ENCODE peak calls at places on chromosomes 6 and 20, in six cellular contexts. N, E, F, M, C and D are unnamed samples.

GRCh38 chr20:45279992-45280391 is 25.6 kb upstream of the SLPI start:
- DNase-seq in E (peak), C (no peak), M (no peak), F (no peak), N (no peak), D (no peak)

GRCh38 chr6:87026961-87027360 is 67.9 kb downstream of the CGA start:
- DNase-seq in N (no peak), C (no peak), F (no peak), M (no peak), E (no peak), D (no peak)

GRCh38 chr6:46989384-46989783 is 52.7 kb downstream of the ADGRF1 start:
- DNase-seq in N (no peak), M (no peak), F (peak), C (no peak), E (no peak), D (no peak)

GRCh38 chr6:170480045-170480714 is 72.9 kb downstream of the PSMB1 start:
- DNase-seq in N (no peak), C (peak), F (no peak), E (no peak), M (no peak), D (no peak)

GRCh38 chr20:49281913-49282467 is 4.1 kb upstream of the ZNFX1 start:
- DNase-seq in M (no peak), N (no peak), E (no peak), F (no peak), C (no peak), D (no peak)

GRCh38 chr6:144215402-144215931 is 65.2 kb downstream of the STX11 start:
- DNase-seq in F (peak), E (no peak), M (no peak), N (no peak), C (peak), D (peak)

GRCh38 chr6:32181890-32182529 is 2.0 kb downstream of the AGER start:
- DNase-seq in F (no peak), C (no peak), M (no peak), E (no peak), N (no peak), D (no peak)

GRCh38 chr6:37667050-37667814 is 30.5 kb downstream of the MDGA1 start:
- DNase-seq in F (no peak), N (no peak), E (no peak), M (no peak), C (peak), D (no peak)

GRCh38 chr20:5870462-5871021 is 79.8 kb downstream of the TRMT6 start:
- DNase-seq in M (no peak), C (no peak), F (no peak), N (no peak), E (no peak), D (no peak)

GRCh38 chr6:24658573-24659511 is 7.9 kb downstream of the TDP2 start:
- DNase-seq in F (no peak), N (no peak), M (no peak), C (peak), E (no peak), D (no peak)

GRCh38 chr20:24136659-24137246 is 148.2 kb upstream of the GGTLC1 start:
- DNase-seq in E (no peak), C (no peak), M (no peak), N (no peak), F (no peak), D (no peak)

GRCh38 chr20:11849270-11849920 is 68.3 kb upstream of the BTBD3 start:
- DNase-seq in M (no peak), E (no peak), C (peak), N (no peak), F (no peak), D (no peak)

GRCh38 chr6:17212541-17213371 is 68.4 kb upstream of the RBM24 start:
- DNase-seq in C (no peak), N (no peak), E (no peak), M (no peak), F (no peak), D (no peak)

GRCh38 chr20:61328906-61329558 is 77.0 kb downstream of the CDH4 start:
- DNase-seq in N (no peak), M (peak), C (no peak), F (no peak), E (no peak), D (peak)

GRCh38 chr6:29627762-29628418 is 5.1 kb downstream of the GABBR1 start:
- DNase-seq in E (peak), C (peak), M (peak), F (peak), N (peak), D (peak)

GRCh38 chr6:119256978-119257462 is 92.5 kb downstream of the MAN1A1 start:
- DNase-seq in E (no peak), C (no peak), N (no peak), F (no peak), M (no peak), D (no peak)

GRCh38 chr6:44074383-44075136 is 52.7 kb downstream of the MRPL14 start:
- DNase-seq in N (peak), C (peak), M (peak), E (no peak), F (peak), D (peak)

GRCh38 chr6:111589366-111589765 is 16.3 kb downstream of the TRAF3IP2 start:
- DNase-seq in E (peak), N (no peak), C (peak), F (no peak), M (no peak), D (no peak)

DNA sequence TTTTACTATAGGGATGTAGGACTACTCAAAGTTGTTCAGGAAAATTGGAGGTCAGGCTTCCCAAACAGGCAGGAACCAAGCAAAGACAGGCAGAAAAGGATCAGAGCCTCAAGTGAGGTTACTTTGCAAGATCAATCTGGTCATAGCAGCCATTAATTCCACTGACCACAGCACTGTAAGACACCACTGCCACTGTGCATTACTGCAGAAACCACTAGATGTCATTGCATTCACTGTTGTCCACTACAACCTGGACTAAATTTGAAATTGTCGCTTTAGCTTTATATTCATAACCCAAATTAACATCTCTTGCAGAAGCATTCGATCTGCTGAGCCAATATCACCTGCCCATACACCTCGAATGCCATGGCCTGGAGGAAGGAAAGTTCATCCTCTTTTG is 126.9 kb upstream of the UFL1 start:
- DNase-seq in F (no peak), M (no peak), C (no peak), E (no peak), N (no peak), D (no peak)
- TF ChIP-seq CTCF in F (no peak), M (no peak), C (no peak), E (no peak), N (peak), D (peak)

DNA sequence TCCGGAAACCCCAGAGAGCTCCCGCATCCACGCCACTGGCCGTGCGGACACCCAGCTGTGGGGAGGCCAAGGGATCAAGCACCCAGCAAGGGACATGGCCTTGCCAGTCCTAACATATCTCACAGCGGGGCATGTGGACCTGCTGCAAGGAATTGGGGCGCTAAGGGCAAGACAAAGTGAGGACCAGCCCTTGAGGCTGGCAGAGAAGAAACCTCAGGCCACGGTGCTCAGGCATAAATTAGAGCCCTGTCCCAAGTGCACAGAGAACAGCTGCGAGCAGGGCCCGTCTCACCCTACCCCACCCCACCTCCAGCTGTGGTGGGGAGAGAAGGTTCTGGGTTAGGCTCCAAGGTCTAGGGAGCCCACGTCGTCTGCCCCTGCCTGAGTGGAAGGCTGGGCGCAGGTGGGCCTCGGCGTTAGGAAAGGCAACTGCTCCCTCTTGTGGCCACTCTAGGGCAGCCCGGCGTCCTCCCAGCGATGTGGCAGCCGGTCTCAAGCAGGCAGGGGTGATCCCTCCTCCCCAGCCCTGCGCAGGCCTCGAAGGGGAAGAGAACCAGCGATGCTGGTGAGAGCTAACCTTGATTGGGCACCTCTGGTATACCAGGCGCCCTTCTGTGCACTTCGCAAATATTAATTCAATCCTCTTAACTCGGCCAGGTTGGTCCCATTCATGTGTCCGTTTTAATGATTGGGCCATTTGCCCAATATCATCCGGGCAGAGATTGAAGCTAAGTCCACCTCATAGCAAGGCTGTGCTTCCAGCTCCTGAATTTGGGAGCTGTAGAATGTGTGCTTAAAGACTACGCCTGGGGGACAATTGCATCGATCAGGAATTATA is 235.8 kb downstream of the NFATC2 start:
- DNase-seq in F (peak), M (peak), E (peak), N (peak), C (peak), D (peak)
- TF ChIP-seq CTCF in F (peak), M (peak), E (peak), N (peak), C (peak), D (peak)

GRCh38 chr6:21668794-21669193 is 75.2 kb downstream of the SOX4 start:
- DNase-seq in F (no peak), E (no peak), N (no peak), M (no peak), C (no peak), D (no peak)
- TF ChIP-seq CTCF in F (no peak), E (no peak), N (no peak), M (no peak), C (no peak), D (no peak)

DNA sequence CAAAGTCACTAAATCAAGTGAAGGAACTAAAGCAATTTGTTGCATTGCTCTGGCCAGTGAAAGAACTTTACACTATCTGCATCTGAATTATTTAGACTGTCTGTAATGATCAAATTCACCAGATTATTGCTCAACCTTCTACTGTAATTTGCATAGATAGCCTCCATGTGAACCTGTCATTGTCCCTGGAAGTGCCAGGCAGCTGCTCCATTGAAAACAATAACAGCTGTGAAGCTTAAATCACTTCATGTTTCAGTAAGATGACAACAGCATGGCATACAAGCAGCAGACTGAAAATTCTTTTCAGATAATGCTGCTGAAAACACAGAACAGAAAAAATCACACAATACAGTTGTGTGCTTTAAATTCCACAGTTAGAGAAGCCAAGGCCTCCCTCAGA is 248.9 kb downstream of the TPBG start:
- DNase-seq in M (no peak), F (no peak), E (no peak), C (no peak), N (no peak), D (no peak)
- TF ChIP-seq CTCF in M (no peak), F (no peak), E (no peak), C (no peak), N (no peak), D (no peak)